ENCODE peak calls at places on chromosomes 16 and 17, in five cellular contexts. One of them, this sample, is unnamed.

GRCh38 chr16:66271074-66272060 is 95.1 kb upstream of the CDH5 start:
- DNase-seq in astrocyte of the hippocampus: no peak
- DNase-seq in GM20000: no peak
- DNase-seq in stimulated activated CD4-positive, alpha-beta T cell treated with anti-CD3 and anti-CD28 coated beads, Interleukin-12 subunit alpha, Interleukin-12 subunit beta, amount 100 ng/mL, for 4 hours: no peak
- DNase-seq in left cardiac atrium: no peak
- DNase-seq in this sample: no peak

GRCh38 chr17:65633988-65634387 is 72.5 kb upstream of the AXIN2 start:
- DNase-seq in astrocyte of the hippocampus: no peak
- DNase-seq in GM20000: no peak
- DNase-seq in stimulated activated CD4-positive, alpha-beta T cell treated with anti-CD3 and anti-CD28 coated beads, Interleukin-12 subunit alpha, Interleukin-12 subunit beta, amount 100 ng/mL, for 4 hours: no peak
- DNase-seq in left cardiac atrium: no peak
- DNase-seq in this sample: no peak

GRCh38 chr17:32927724-32928526 is at the start of gene TMEM98:
- DNase-seq in astrocyte of the hippocampus: peak
- DNase-seq in GM20000: peak
- DNase-seq in stimulated activated CD4-positive, alpha-beta T cell treated with anti-CD3 and anti-CD28 coated beads, Interleukin-12 subunit alpha, Interleukin-12 subunit beta, amount 100 ng/mL, for 4 hours: no peak
- DNase-seq in left cardiac atrium: peak
- DNase-seq in this sample: no peak

GRCh38 chr17:36008998-36009665 is 7.8 kb upstream of the CCL15 start:
- DNase-seq in astrocyte of the hippocampus: no peak
- DNase-seq in GM20000: no peak
- DNase-seq in stimulated activated CD4-positive, alpha-beta T cell treated with anti-CD3 and anti-CD28 coated beads, Interleukin-12 subunit alpha, Interleukin-12 subunit beta, amount 100 ng/mL, for 4 hours: no peak
- DNase-seq in left cardiac atrium: no peak
- DNase-seq in this sample: no peak

GRCh38 chr17:7215652-7216139 is 3.9 kb downstream of the DLG4 start:
- DNase-seq in astrocyte of the hippocampus: peak
- DNase-seq in GM20000: no peak
- DNase-seq in stimulated activated CD4-positive, alpha-beta T cell treated with anti-CD3 and anti-CD28 coated beads, Interleukin-12 subunit alpha, Interleukin-12 subunit beta, amount 100 ng/mL, for 4 hours: no peak
- DNase-seq in left cardiac atrium: no peak
- DNase-seq in this sample: no peak

GRCh38 chr17:66152756-66153155 is 39.2 kb downstream of the CEP112 start:
- DNase-seq in astrocyte of the hippocampus: peak
- DNase-seq in GM20000: no peak
- DNase-seq in stimulated activated CD4-positive, alpha-beta T cell treated with anti-CD3 and anti-CD28 coated beads, Interleukin-12 subunit alpha, Interleukin-12 subunit beta, amount 100 ng/mL, for 4 hours: no peak
- DNase-seq in left cardiac atrium: no peak
- DNase-seq in this sample: no peak

GRCh38 chr16:1781254-1781653 is 1.1 kb downstream of the SPSB3 start:
- DNase-seq in astrocyte of the hippocampus: no peak
- DNase-seq in GM20000: no peak
- DNase-seq in stimulated activated CD4-positive, alpha-beta T cell treated with anti-CD3 and anti-CD28 coated beads, Interleukin-12 subunit alpha, Interleukin-12 subunit beta, amount 100 ng/mL, for 4 hours: no peak
- DNase-seq in left cardiac atrium: peak
- DNase-seq in this sample: no peak

GRCh38 chr17:17810374-17811248 is 26.2 kb downstream of the SREBF1 start:
- DNase-seq in astrocyte of the hippocampus: peak
- DNase-seq in GM20000: no peak
- DNase-seq in stimulated activated CD4-positive, alpha-beta T cell treated with anti-CD3 and anti-CD28 coated beads, Interleukin-12 subunit alpha, Interleukin-12 subunit beta, amount 100 ng/mL, for 4 hours: no peak
- DNase-seq in left cardiac atrium: peak
- DNase-seq in this sample: no peak

GRCh38 chr16:11447836-11448235 is 102.6 kb downstream of the RMI2 start:
- DNase-seq in astrocyte of the hippocampus: no peak
- DNase-seq in GM20000: no peak
- DNase-seq in stimulated activated CD4-positive, alpha-beta T cell treated with anti-CD3 and anti-CD28 coated beads, Interleukin-12 subunit alpha, Interleukin-12 subunit beta, amount 100 ng/mL, for 4 hours: no peak
- DNase-seq in left cardiac atrium: no peak
- DNase-seq in this sample: no peak

GRCh38 chr16:27724491-27724878 is 174.5 kb downstream of the KATNIP start:
- DNase-seq in astrocyte of the hippocampus: no peak
- DNase-seq in GM20000: no peak
- DNase-seq in stimulated activated CD4-positive, alpha-beta T cell treated with anti-CD3 and anti-CD28 coated beads, Interleukin-12 subunit alpha, Interleukin-12 subunit beta, amount 100 ng/mL, for 4 hours: no peak
- DNase-seq in left cardiac atrium: no peak
- DNase-seq in this sample: no peak

GRCh38 chr17:31513731-31514427 is 122.4 kb downstream of the RAB11FIP4 start:
- DNase-seq in astrocyte of the hippocampus: no peak
- DNase-seq in GM20000: no peak
- DNase-seq in stimulated activated CD4-positive, alpha-beta T cell treated with anti-CD3 and anti-CD28 coated beads, Interleukin-12 subunit alpha, Interleukin-12 subunit beta, amount 100 ng/mL, for 4 hours: no peak
- DNase-seq in left cardiac atrium: no peak
- DNase-seq in this sample: no peak

GRCh38 chr17:43791589-43791988 is 11.4 kb downstream of the CFAP97D1 start:
- DNase-seq in astrocyte of the hippocampus: peak
- DNase-seq in GM20000: no peak
- DNase-seq in stimulated activated CD4-positive, alpha-beta T cell treated with anti-CD3 and anti-CD28 coated beads, Interleukin-12 subunit alpha, Interleukin-12 subunit beta, amount 100 ng/mL, for 4 hours: no peak
- DNase-seq in left cardiac atrium: no peak
- DNase-seq in this sample: no peak

GRCh38 chr17:79557724-79558572 is 52.9 kb downstream of the RBFOX3 start:
- DNase-seq in astrocyte of the hippocampus: no peak
- DNase-seq in GM20000: no peak
- DNase-seq in stimulated activated CD4-positive, alpha-beta T cell treated with anti-CD3 and anti-CD28 coated beads, Interleukin-12 subunit alpha, Interleukin-12 subunit beta, amount 100 ng/mL, for 4 hours: no peak
- DNase-seq in left cardiac atrium: no peak
- DNase-seq in this sample: no peak

GRCh38 chr17:16444258-16444886 is 29.0 kb downstream of the TRPV2 start:
- DNase-seq in astrocyte of the hippocampus: no peak
- DNase-seq in GM20000: no peak
- DNase-seq in stimulated activated CD4-positive, alpha-beta T cell treated with anti-CD3 and anti-CD28 coated beads, Interleukin-12 subunit alpha, Interleukin-12 subunit beta, amount 100 ng/mL, for 4 hours: no peak
- DNase-seq in left cardiac atrium: no peak
- DNase-seq in this sample: no peak

GRCh38 chr17:72125226-72125651 is 4.4 kb downstream of the SOX9 start:
- DNase-seq in astrocyte of the hippocampus: peak
- DNase-seq in GM20000: no peak
- DNase-seq in stimulated activated CD4-positive, alpha-beta T cell treated with anti-CD3 and anti-CD28 coated beads, Interleukin-12 subunit alpha, Interleukin-12 subunit beta, amount 100 ng/mL, for 4 hours: no peak
- DNase-seq in left cardiac atrium: no peak
- DNase-seq in this sample: no peak

GRCh38 chr17:4161179-4161559 is 18.2 kb downstream of the CYB5D2 start:
- DNase-seq in astrocyte of the hippocampus: peak
- DNase-seq in GM20000: no peak
- DNase-seq in stimulated activated CD4-positive, alpha-beta T cell treated with anti-CD3 and anti-CD28 coated beads, Interleukin-12 subunit alpha, Interleukin-12 subunit beta, amount 100 ng/mL, for 4 hours: no peak
- DNase-seq in left cardiac atrium: no peak
- DNase-seq in this sample: no peak

GRCh38 chr17:82047914-82048570 is 3.6 kb downstream of the RFNG start:
- DNase-seq in astrocyte of the hippocampus: no peak
- DNase-seq in GM20000: no peak
- DNase-seq in stimulated activated CD4-positive, alpha-beta T cell treated with anti-CD3 and anti-CD28 coated beads, Interleukin-12 subunit alpha, Interleukin-12 subunit beta, amount 100 ng/mL, for 4 hours: no peak
- DNase-seq in left cardiac atrium: no peak
- DNase-seq in this sample: no peak

GRCh38 chr17:56244268-56244890 is 91.1 kb downstream of the ANKFN1 start:
- DNase-seq in astrocyte of the hippocampus: no peak
- DNase-seq in GM20000: no peak
- DNase-seq in stimulated activated CD4-positive, alpha-beta T cell treated with anti-CD3 and anti-CD28 coated beads, Interleukin-12 subunit alpha, Interleukin-12 subunit beta, amount 100 ng/mL, for 4 hours: no peak
- DNase-seq in left cardiac atrium: no peak
- DNase-seq in this sample: no peak

GRCh38 chr17:58200024-58200633 is 7.6 kb downstream of the EPX start:
- DNase-seq in astrocyte of the hippocampus: peak
- DNase-seq in GM20000: peak
- DNase-seq in stimulated activated CD4-positive, alpha-beta T cell treated with anti-CD3 and anti-CD28 coated beads, Interleukin-12 subunit alpha, Interleukin-12 subunit beta, amount 100 ng/mL, for 4 hours: peak
- DNase-seq in left cardiac atrium: peak
- DNase-seq in this sample: peak

GRCh38 chr17:42521666-42522262 is 14.3 kb upstream of the NAGLU start:
- DNase-seq in astrocyte of the hippocampus: peak
- DNase-seq in GM20000: no peak
- DNase-seq in stimulated activated CD4-positive, alpha-beta T cell treated with anti-CD3 and anti-CD28 coated beads, Interleukin-12 subunit alpha, Interleukin-12 subunit beta, amount 100 ng/mL, for 4 hours: no peak
- DNase-seq in left cardiac atrium: no peak
- DNase-seq in this sample: no peak

GRCh38 chr17:82063424-82064415 is 1.9 kb downstream of the DUS1L start:
- DNase-seq in astrocyte of the hippocampus: no peak
- DNase-seq in GM20000: no peak
- DNase-seq in stimulated activated CD4-positive, alpha-beta T cell treated with anti-CD3 and anti-CD28 coated beads, Interleukin-12 subunit alpha, Interleukin-12 subunit beta, amount 100 ng/mL, for 4 hours: no peak
- DNase-seq in left cardiac atrium: peak
- DNase-seq in this sample: no peak

GRCh38 chr17:6775871-6776405 is at the start of gene FBXO39:
- DNase-seq in astrocyte of the hippocampus: peak
- DNase-seq in GM20000: no peak
- DNase-seq in stimulated activated CD4-positive, alpha-beta T cell treated with anti-CD3 and anti-CD28 coated beads, Interleukin-12 subunit alpha, Interleukin-12 subunit beta, amount 100 ng/mL, for 4 hours: no peak
- DNase-seq in left cardiac atrium: peak
- DNase-seq in this sample: no peak

GRCh38 chr17:50199211-50199633 is 2.2 kb downstream of the COL1A1 start:
- DNase-seq in astrocyte of the hippocampus: no peak
- DNase-seq in GM20000: no peak
- DNase-seq in stimulated activated CD4-positive, alpha-beta T cell treated with anti-CD3 and anti-CD28 coated beads, Interleukin-12 subunit alpha, Interleukin-12 subunit beta, amount 100 ng/mL, for 4 hours: no peak
- DNase-seq in left cardiac atrium: no peak
- DNase-seq in this sample: no peak

GRCh38 chr16:582614-583331 is 7.1 kb upstream of the RAB40C start:
- DNase-seq in astrocyte of the hippocampus: no peak
- DNase-seq in GM20000: no peak
- DNase-seq in stimulated activated CD4-positive, alpha-beta T cell treated with anti-CD3 and anti-CD28 coated beads, Interleukin-12 subunit alpha, Interleukin-12 subunit beta, amount 100 ng/mL, for 4 hours: no peak
- DNase-seq in left cardiac atrium: no peak
- DNase-seq in this sample: no peak

GRCh38 chr17:76714822-76715461 is 4.2 kb upstream of the MXRA7 start:
- DNase-seq in astrocyte of the hippocampus: peak
- DNase-seq in GM20000: peak
- DNase-seq in stimulated activated CD4-positive, alpha-beta T cell treated with anti-CD3 and anti-CD28 coated beads, Interleukin-12 subunit alpha, Interleukin-12 subunit beta, amount 100 ng/mL, for 4 hours: peak
- DNase-seq in left cardiac atrium: peak
- DNase-seq in this sample: peak